ENCODE peak calls at places on chromosome X, in four cellular contexts. H, M, E and U are unnamed samples.

GRCh38 chrX:107712231-107713204 is 63.1 kb downstream of the TSC22D3 start:
- DNase-seq in H (no peak), M (no peak), E (peak), U (no peak)

GRCh38 chrX:47650164-47651042 is at the start of gene ELK1:
- DNase-seq in H (peak), M (peak), E (peak), U (peak)

GRCh38 chrX:21958888-21959287 is 18.4 kb downstream of the SMS start:
- DNase-seq in H (no peak), M (no peak), E (peak), U (no peak)

GRCh38 chrX:44344687-44345086 is 1.2 kb upstream of the EFHC2 start:
- DNase-seq in H (no peak), M (peak), E (no peak), U (no peak)

GRCh38 chrX:97074400-97074799 is 190.7 kb downstream of the RPA4 start:
- DNase-seq in H (no peak), M (no peak), E (no peak), U (no peak)

GRCh38 chrX:38859602-38860001 is 58.3 kb downstream of the MID1IP1 start:
- DNase-seq in H (no peak), M (no peak), E (no peak), U (no peak)

GRCh38 chrX:46044486-46044885 is 500.7 kb downstream of the ZNF674 start:
- DNase-seq in H (no peak), M (no peak), E (no peak), U (no peak)

GRCh38 chrX:20654596-20655106 is 387.9 kb upstream of the RPS6KA3 start:
- DNase-seq in H (no peak), M (no peak), E (no peak), U (no peak)

GRCh38 chrX:555589-556220 is 74.9 kb upstream of the SHOX start:
- DNase-seq in H (no peak), M (no peak), E (no peak), U (no peak)

GRCh38 chrX:33336783-33337182 is 125.4 kb upstream of the DMD start:
- DNase-seq in H (no peak), M (no peak), E (peak), U (peak)

GRCh38 chrX:41619221-41619620 is 69.6 kb upstream of the GPR34 start:
- DNase-seq in H (no peak), M (no peak), E (no peak), U (no peak)

GRCh38 chrX:101708180-101708579 is 48.5 kb upstream of the ARMCX2 start:
- DNase-seq in H (no peak), M (no peak), E (no peak), U (no peak)

GRCh38 chrX:57929373-57929772 is 19.1 kb upstream of the ZXDA start:
- DNase-seq in H (no peak), M (peak), E (no peak), U (peak)

GRCh38 chrX:45807572-45808425 is 607.1 kb upstream of the DIPK2B start:
- DNase-seq in H (peak), M (no peak), E (no peak), U (peak)

GRCh38 chrX:41009816-41010187 is 75.4 kb upstream of the USP9X start:
- DNase-seq in H (no peak), M (no peak), E (no peak), U (no peak)

GRCh38 chrX:80799616-80800015 is 10.1 kb downstream of the BRWD3 start:
- DNase-seq in H (no peak), M (no peak), E (no peak), U (no peak)

GRCh38 chrX:18961686-18962085 is 22.2 kb downstream of the PHKA2 start:
- DNase-seq in H (no peak), M (no peak), E (no peak), U (no peak)

GRCh38 chrX:112664928-112665327 is 14.8 kb downstream of the LHFPL1 start:
- DNase-seq in H (no peak), M (no peak), E (no peak), U (no peak)

GRCh38 chrX:131366387-131366786 is 77.3 kb upstream of the IGSF1 start:
- DNase-seq in H (no peak), M (peak), E (no peak), U (peak)

GRCh38 chrX:100928660-100929613 is at the start of gene XKRX:
- DNase-seq in H (peak), M (peak), E (peak), U (peak)

GRCh38 chrX:100625985-100626491 is 10.6 kb downstream of the TSPAN6 start:
- DNase-seq in H (no peak), M (peak), E (no peak), U (no peak)

GRCh38 chrX:136380010-136380769 is 79.4 kb downstream of the ADGRG4 start:
- DNase-seq in H (no peak), M (no peak), E (no peak), U (no peak)
- H3K27ac ChIP-seq in H (no peak), M (no peak), E (no peak), U (no peak)

DNA sequence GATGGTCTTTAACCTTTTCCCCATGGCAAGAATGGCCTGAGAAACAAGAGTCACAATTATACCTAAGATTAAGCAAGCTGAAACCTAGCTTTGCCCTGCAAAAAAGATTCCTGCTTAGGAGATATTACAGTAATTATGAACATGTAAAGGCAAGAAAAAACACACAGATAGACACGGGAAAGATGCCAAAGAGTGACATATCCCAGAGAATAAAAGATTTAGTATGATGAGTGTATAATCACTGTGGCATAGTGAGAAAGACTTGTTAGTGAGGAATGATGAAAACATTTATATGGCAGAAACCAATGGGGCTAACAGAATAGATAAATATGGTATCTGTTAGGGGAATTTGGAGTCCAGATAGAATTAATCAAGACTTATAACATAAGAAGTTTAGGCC is 29.6 kb upstream of the TASL start:
- DNase-seq in H (no peak), M (no peak), E (no peak), U (no peak)
- H3K27ac ChIP-seq in H (no peak), M (no peak), E (no peak), U (no peak)

GRCh38 chrX:132491191-132491590 is 2.4 kb upstream of the MBNL3 start:
- DNase-seq in H (no peak), M (peak), E (no peak), U (peak)

GRCh38 chrX:132490086-132490419 is 1.2 kb upstream of the MBNL3 start:
- DNase-seq in H (no peak), M (peak), E (no peak), U (no peak)

GRCh38 chrX:132489256-132490085 is 633 bp upstream of the MBNL3 start:
- DNase-seq in H (peak), M (peak), E (peak), U (peak)

GRCh38 chrX:132488819-132489255 is at the start of gene MBNL3:
- DNase-seq in H (peak), M (peak), E (peak), U (peak)

GRCh38 chrX:132488092-132488749 is 617 bp downstream of the MBNL3 start:
- DNase-seq in H (no peak), M (peak), E (no peak), U (no peak)
- H3K27ac ChIP-seq in H (no peak), M (peak), E (no peak), U (no peak)

GRCh38 chrX:16842684-16843083 is 27.5 kb downstream of the RBBP7 start:
- DNase-seq in H (no peak), M (no peak), E (no peak), U (no peak)

GRCh38 chrX:16836371-16836770 is 33.8 kb downstream of the RBBP7 start:
- DNase-seq in H (no peak), M (no peak), E (peak), U (peak)

GRCh38 chrX:16838202-16839066 is 31.7 kb downstream of the RBBP7 start:
- DNase-seq in H (no peak), M (no peak), E (no peak), U (no peak)

GRCh38 chrX:16839852-16840460 is 30.2 kb downstream of the RBBP7 start:
- DNase-seq in H (no peak), M (no peak), E (peak), U (no peak)

GRCh38 chrX:16839224-16839851 is 30.8 kb downstream of the RBBP7 start:
- DNase-seq in H (no peak), M (no peak), E (no peak), U (no peak)
- H3K27ac ChIP-seq in H (no peak), M (no peak), E (no peak), U (peak)

GRCh38 chrX:153164733-153165132 is 14.4 kb upstream of the MAGEA1 start:
- DNase-seq in H (no peak), M (no peak), E (no peak), U (no peak)
- H3K27ac ChIP-seq in H (no peak), M (no peak), E (no peak), U (no peak)

DNA sequence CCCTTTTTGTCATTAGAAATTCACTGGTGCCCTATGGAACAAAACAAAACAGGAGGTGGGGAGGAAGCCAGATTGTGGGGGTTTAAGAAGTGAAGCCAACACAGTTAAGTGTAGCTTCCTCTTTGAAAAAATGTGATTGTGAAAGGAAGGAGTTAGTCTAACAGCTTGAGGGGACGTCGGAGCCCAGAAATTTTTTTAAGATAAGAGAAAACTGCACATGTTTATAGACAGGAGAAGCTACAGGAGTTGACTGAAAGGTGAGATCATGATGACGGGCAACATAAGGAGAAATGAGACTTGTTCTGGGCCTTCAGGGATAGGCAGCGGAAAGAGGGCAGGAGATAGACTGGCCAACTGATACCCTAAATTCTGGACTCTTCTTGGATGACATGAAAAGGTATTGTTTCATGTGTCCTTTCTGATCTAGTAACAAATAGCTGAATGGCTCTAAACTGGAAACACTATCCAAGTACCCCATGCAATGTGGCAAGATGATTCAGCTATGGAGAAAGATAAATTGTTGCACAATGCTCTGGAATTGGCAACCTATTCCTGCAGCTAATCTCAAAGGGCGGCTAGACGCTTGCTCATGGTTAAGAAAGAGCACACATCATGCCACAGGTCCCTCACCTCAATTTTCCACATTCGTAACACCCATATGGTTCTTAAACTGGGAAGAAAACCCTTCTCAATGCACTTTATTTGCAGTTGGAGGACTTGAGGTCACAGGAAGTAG is 3.7 kb upstream of the HDAC8 start:
- DNase-seq in H (no peak), M (no peak), E (no peak), U (no peak)
- H3K27ac ChIP-seq in H (no peak), M (no peak), E (no peak), U (no peak)

GRCh38 chrX:149453030-149453429 is 52.1 kb downstream of the IDS start:
- DNase-seq in H (no peak), M (no peak), E (no peak), U (no peak)
- H3K27ac ChIP-seq in H (no peak), M (no peak), E (no peak), U (no peak)

GRCh38 chrX:13330446-13330845 is 10.6 kb upstream of the ATXN3L start:
- DNase-seq in H (no peak), M (no peak), E (no peak), U (no peak)
- H3K27ac ChIP-seq in H (no peak), M (no peak), E (no peak), U (no peak)